ENCODE peak calls at places on chromosomes 6 and 20, in nine cellular contexts. One of them, this sample, is unnamed.

GRCh38 chr20:821083-822065 is 12.1 kb upstream of the FAM110A start:
- DNase-seq in NCI-H345: no peak
- DNase-seq in colonic mucosa: no peak
- DNase-seq in tibial nerve: no peak
- DNase-seq in naive B cell: no peak
- DNase-seq in activated naive CD4-positive, alpha-beta T cell: no peak
- DNase-seq in RWPE1: no peak
- DNase-seq in activated CD4-positive, alpha-beta T cell treated with anti-CD3 and anti-CD28 coated beads, Interleukin-2, amount 10 ng/mL, durations not matched to agents 7 days and 5 days: no peak
- DNase-seq in DMS53: no peak
- DNase-seq in this sample: no peak

GRCh38 chr6:20447157-20447556 is 45.5 kb downstream of the E2F3 start:
- DNase-seq in NCI-H345: no peak
- DNase-seq in colonic mucosa: no peak
- DNase-seq in tibial nerve: no peak
- DNase-seq in naive B cell: no peak
- DNase-seq in activated naive CD4-positive, alpha-beta T cell: no peak
- DNase-seq in RWPE1: no peak
- DNase-seq in activated CD4-positive, alpha-beta T cell treated with anti-CD3 and anti-CD28 coated beads, Interleukin-2, amount 10 ng/mL, durations not matched to agents 7 days and 5 days: no peak
- DNase-seq in DMS53: no peak
- DNase-seq in this sample: no peak

GRCh38 chr6:111642463-111643158 is 36.9 kb upstream of the TRAF3IP2 start:
- DNase-seq in NCI-H345: peak; percentile 40
- DNase-seq in colonic mucosa: peak; percentile 84
- DNase-seq in tibial nerve: no peak
- DNase-seq in naive B cell: peak; percentile 21
- DNase-seq in activated naive CD4-positive, alpha-beta T cell: no peak
- DNase-seq in RWPE1: peak; percentile 36
- DNase-seq in activated CD4-positive, alpha-beta T cell treated with anti-CD3 and anti-CD28 coated beads, Interleukin-2, amount 10 ng/mL, durations not matched to agents 7 days and 5 days: peak; percentile 45
- DNase-seq in DMS53: peak; percentile 68
- DNase-seq in this sample: peak; percentile 43

GRCh38 chr20:25259788-25260254 is 11.9 kb downstream of the PYGB start:
- DNase-seq in NCI-H345: no peak
- DNase-seq in colonic mucosa: peak; percentile 26
- DNase-seq in tibial nerve: no peak
- DNase-seq in naive B cell: no peak
- DNase-seq in activated naive CD4-positive, alpha-beta T cell: peak; percentile 14
- DNase-seq in RWPE1: no peak
- DNase-seq in activated CD4-positive, alpha-beta T cell treated with anti-CD3 and anti-CD28 coated beads, Interleukin-2, amount 10 ng/mL, durations not matched to agents 7 days and 5 days: no peak
- DNase-seq in DMS53: no peak
- DNase-seq in this sample: no peak

GRCh38 chr6:24931296-24931695 is 4.5 kb downstream of the RIPOR2 start:
- DNase-seq in NCI-H345: no peak
- DNase-seq in colonic mucosa: no peak
- DNase-seq in tibial nerve: no peak
- DNase-seq in naive B cell: no peak
- DNase-seq in activated naive CD4-positive, alpha-beta T cell: no peak
- DNase-seq in RWPE1: no peak
- DNase-seq in activated CD4-positive, alpha-beta T cell treated with anti-CD3 and anti-CD28 coated beads, Interleukin-2, amount 10 ng/mL, durations not matched to agents 7 days and 5 days: no peak
- DNase-seq in DMS53: peak; percentile 8
- DNase-seq in this sample: no peak

GRCh38 chr6:169008641-169009040 is 245.0 kb downstream of the THBS2 start:
- DNase-seq in NCI-H345: peak; percentile 83
- DNase-seq in colonic mucosa: no peak
- DNase-seq in tibial nerve: no peak
- DNase-seq in naive B cell: no peak
- DNase-seq in activated naive CD4-positive, alpha-beta T cell: no peak
- DNase-seq in RWPE1: no peak
- DNase-seq in activated CD4-positive, alpha-beta T cell treated with anti-CD3 and anti-CD28 coated beads, Interleukin-2, amount 10 ng/mL, durations not matched to agents 7 days and 5 days: no peak
- DNase-seq in DMS53: peak; percentile 33
- DNase-seq in this sample: peak; percentile 29

GRCh38 chr6:56650191-56650590 is 7.5 kb upstream of the DST start:
- DNase-seq in NCI-H345: no peak
- DNase-seq in colonic mucosa: no peak
- DNase-seq in tibial nerve: no peak
- DNase-seq in naive B cell: no peak
- DNase-seq in activated naive CD4-positive, alpha-beta T cell: no peak
- DNase-seq in RWPE1: no peak
- DNase-seq in activated CD4-positive, alpha-beta T cell treated with anti-CD3 and anti-CD28 coated beads, Interleukin-2, amount 10 ng/mL, durations not matched to agents 7 days and 5 days: no peak
- DNase-seq in DMS53: no peak
- DNase-seq in this sample: no peak

GRCh38 chr6:34984416-34984815 is 95.4 kb downstream of the ANKS1A start:
- DNase-seq in NCI-H345: no peak
- DNase-seq in colonic mucosa: no peak
- DNase-seq in tibial nerve: no peak
- DNase-seq in naive B cell: no peak
- DNase-seq in activated naive CD4-positive, alpha-beta T cell: no peak
- DNase-seq in RWPE1: no peak
- DNase-seq in activated CD4-positive, alpha-beta T cell treated with anti-CD3 and anti-CD28 coated beads, Interleukin-2, amount 10 ng/mL, durations not matched to agents 7 days and 5 days: no peak
- DNase-seq in DMS53: no peak
- DNase-seq in this sample: no peak

GRCh38 chr6:127328043-127328442 is 15.4 kb downstream of the ECHDC1 start:
- DNase-seq in NCI-H345: no peak
- DNase-seq in colonic mucosa: no peak
- DNase-seq in tibial nerve: no peak
- DNase-seq in naive B cell: no peak
- DNase-seq in activated naive CD4-positive, alpha-beta T cell: no peak
- DNase-seq in RWPE1: no peak
- DNase-seq in activated CD4-positive, alpha-beta T cell treated with anti-CD3 and anti-CD28 coated beads, Interleukin-2, amount 10 ng/mL, durations not matched to agents 7 days and 5 days: no peak
- DNase-seq in DMS53: no peak
- DNase-seq in this sample: no peak

GRCh38 chr6:29752451-29753308 is 29.4 kb downstream of the HLA-F start:
- DNase-seq in NCI-H345: peak; percentile 80
- DNase-seq in colonic mucosa: peak; percentile 90
- DNase-seq in tibial nerve: peak; percentile 84
- DNase-seq in naive B cell: peak; percentile 81
- DNase-seq in activated naive CD4-positive, alpha-beta T cell: peak; percentile 80
- DNase-seq in RWPE1: peak; percentile 76
- DNase-seq in activated CD4-positive, alpha-beta T cell treated with anti-CD3 and anti-CD28 coated beads, Interleukin-2, amount 10 ng/mL, durations not matched to agents 7 days and 5 days: peak; percentile 86
- DNase-seq in DMS53: peak; percentile 94
- DNase-seq in this sample: peak; percentile 84

GRCh38 chr20:12925214-12925755 is 83.5 kb upstream of the SPTLC3 start:
- DNase-seq in NCI-H345: peak; percentile 86
- DNase-seq in colonic mucosa: peak; percentile 45
- DNase-seq in tibial nerve: no peak
- DNase-seq in naive B cell: no peak
- DNase-seq in activated naive CD4-positive, alpha-beta T cell: no peak
- DNase-seq in RWPE1: peak; percentile 86
- DNase-seq in activated CD4-positive, alpha-beta T cell treated with anti-CD3 and anti-CD28 coated beads, Interleukin-2, amount 10 ng/mL, durations not matched to agents 7 days and 5 days: peak; percentile 49
- DNase-seq in DMS53: peak; percentile 92
- DNase-seq in this sample: peak; percentile 26

GRCh38 chr6:32947552-32948465 is 5.1 kb downstream of the HLA-DMA start:
- DNase-seq in NCI-H345: peak; percentile 10
- DNase-seq in colonic mucosa: peak; percentile 70
- DNase-seq in tibial nerve: no peak
- DNase-seq in naive B cell: peak; percentile 42
- DNase-seq in activated naive CD4-positive, alpha-beta T cell: no peak
- DNase-seq in RWPE1: peak; percentile 54
- DNase-seq in activated CD4-positive, alpha-beta T cell treated with anti-CD3 and anti-CD28 coated beads, Interleukin-2, amount 10 ng/mL, durations not matched to agents 7 days and 5 days: peak; percentile 50
- DNase-seq in DMS53: peak; percentile 83
- DNase-seq in this sample: peak; percentile 16

GRCh38 chr20:24166412-24166811 is 177.8 kb upstream of the GGTLC1 start:
- DNase-seq in NCI-H345: no peak
- DNase-seq in colonic mucosa: no peak
- DNase-seq in tibial nerve: no peak
- DNase-seq in naive B cell: no peak
- DNase-seq in activated naive CD4-positive, alpha-beta T cell: no peak
- DNase-seq in RWPE1: no peak
- DNase-seq in activated CD4-positive, alpha-beta T cell treated with anti-CD3 and anti-CD28 coated beads, Interleukin-2, amount 10 ng/mL, durations not matched to agents 7 days and 5 days: no peak
- DNase-seq in DMS53: no peak
- DNase-seq in this sample: no peak

GRCh38 chr6:89763550-89763949 is 56.0 kb downstream of the MDN1 start:
- DNase-seq in NCI-H345: no peak
- DNase-seq in colonic mucosa: no peak
- DNase-seq in tibial nerve: no peak
- DNase-seq in naive B cell: no peak
- DNase-seq in activated naive CD4-positive, alpha-beta T cell: no peak
- DNase-seq in RWPE1: no peak
- DNase-seq in activated CD4-positive, alpha-beta T cell treated with anti-CD3 and anti-CD28 coated beads, Interleukin-2, amount 10 ng/mL, durations not matched to agents 7 days and 5 days: no peak
- DNase-seq in DMS53: no peak
- DNase-seq in this sample: no peak

This sample was measured in NCI-H226.